ENCODE peak calls at places on chromosomes 7 and 10, in four cellular contexts. One of them, this sample, is unnamed.

GRCh38 chr7:19061331-19061730 is 56.1 kb downstream of the TWIST1 start:
- DNase-seq in cardiac muscle cell: no peak
- DNase-seq in right lobe of liver: no peak
- DNase-seq in GM13977: no peak
- DNase-seq in this sample: no peak

GRCh38 chr10:19815478-19816419 is 483 bp upstream of the PLXDC2 start:
- DNase-seq in cardiac muscle cell: peak; percentile 89
- DNase-seq in right lobe of liver: peak; percentile 59
- DNase-seq in GM13977: no peak
- DNase-seq in this sample: peak; percentile 69

GRCh38 chr10:62327897-62328296 is 46.3 kb upstream of the ZNF365 start:
- DNase-seq in cardiac muscle cell: no peak
- DNase-seq in right lobe of liver: no peak
- DNase-seq in GM13977: no peak
- DNase-seq in this sample: no peak

GRCh38 chr7:148983220-148984146 is 44.8 kb downstream of the PDIA4 start:
- DNase-seq in cardiac muscle cell: peak; percentile 90
- DNase-seq in right lobe of liver: no peak
- DNase-seq in GM13977: peak; percentile 82
- DNase-seq in this sample: peak; percentile 74

GRCh38 chr7:39507866-39508551 is 58.2 kb upstream of the YAE1 start:
- DNase-seq in cardiac muscle cell: no peak
- DNase-seq in right lobe of liver: no peak
- DNase-seq in GM13977: no peak
- DNase-seq in this sample: no peak

GRCh38 chr7:16129431-16130126 is 291.8 kb downstream of the CRPPA start:
- DNase-seq in cardiac muscle cell: no peak
- DNase-seq in right lobe of liver: no peak
- DNase-seq in GM13977: no peak
- DNase-seq in this sample: no peak

GRCh38 chr10:98055875-98056516 is 25.6 kb upstream of the CRTAC1 start:
- DNase-seq in cardiac muscle cell: peak; percentile 83
- DNase-seq in right lobe of liver: no peak
- DNase-seq in GM13977: peak; percentile 39
- DNase-seq in this sample: peak; percentile 66

GRCh38 chr7:135771051-135771450 is 22.4 kb upstream of the FAM180A start:
- DNase-seq in cardiac muscle cell: no peak
- DNase-seq in right lobe of liver: no peak
- DNase-seq in GM13977: no peak
- DNase-seq in this sample: no peak

GRCh38 chr7:106737202-106737562 is 76.2 kb upstream of the CCDC71L start:
- DNase-seq in cardiac muscle cell: no peak
- DNase-seq in right lobe of liver: no peak
- DNase-seq in GM13977: no peak
- DNase-seq in this sample: no peak

GRCh38 chr10:24462340-24462739 is 253.4 kb downstream of the KIAA1217 start:
- DNase-seq in cardiac muscle cell: peak; percentile 20
- DNase-seq in right lobe of liver: no peak
- DNase-seq in GM13977: no peak
- DNase-seq in this sample: no peak

GRCh38 chr10:24465899-24466615 is 257.1 kb downstream of the KIAA1217 start:
- DNase-seq in cardiac muscle cell: no peak
- DNase-seq in right lobe of liver: peak; percentile 74
- DNase-seq in GM13977: peak; percentile 22
- DNase-seq in this sample: no peak

GRCh38 chr10:24463683-24464426 is 254.9 kb downstream of the KIAA1217 start:
- DNase-seq in cardiac muscle cell: no peak
- DNase-seq in right lobe of liver: no peak
- DNase-seq in GM13977: peak; percentile 47
- DNase-seq in this sample: no peak

GRCh38 chr10:24465124-24465874 is 256.4 kb downstream of the KIAA1217 start:
- DNase-seq in cardiac muscle cell: peak; percentile 35
- DNase-seq in right lobe of liver: peak; percentile 66
- DNase-seq in GM13977: no peak
- DNase-seq in this sample: no peak

DNA sequence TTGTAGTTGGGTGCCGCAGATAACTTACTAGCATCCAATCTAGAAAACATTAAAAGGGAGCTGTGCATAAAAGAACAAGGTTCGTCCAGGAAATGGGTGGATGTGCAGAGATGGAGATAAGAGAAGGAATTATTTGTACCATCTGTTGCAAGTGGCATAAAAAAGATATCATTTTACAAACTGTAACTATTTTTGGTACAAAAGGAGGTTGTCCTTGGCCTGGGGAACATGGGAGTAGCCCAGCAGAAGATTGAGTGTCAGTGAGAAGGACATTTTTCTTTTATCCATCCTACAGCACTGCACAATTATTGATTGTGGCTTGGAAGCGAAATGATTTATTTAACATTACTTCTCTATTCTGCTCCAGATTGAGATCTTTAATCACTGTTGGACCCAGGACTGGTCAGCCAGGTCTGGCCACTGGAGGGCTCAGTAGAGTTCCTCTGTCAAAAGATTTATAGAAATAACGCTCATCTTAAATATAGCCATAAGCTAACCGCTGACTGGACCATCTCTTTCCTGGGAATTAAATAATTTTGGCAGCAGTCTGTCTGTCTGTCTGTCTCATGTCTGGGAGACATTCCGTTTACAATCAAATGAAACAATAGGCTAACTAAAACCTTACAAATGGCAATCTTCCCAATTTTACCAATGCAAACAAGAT is 254.1 kb downstream of the KIAA1217 start:
- DNase-seq in cardiac muscle cell: no peak
- DNase-seq in right lobe of liver: no peak
- DNase-seq in GM13977: no peak
- DNase-seq in this sample: no peak
- TF ChIP-seq CTCF in cardiac muscle cell: peak; percentile 20
- TF ChIP-seq CTCF in right lobe of liver: no peak
- TF ChIP-seq CTCF in GM13977: no peak
- TF ChIP-seq CTCF in this sample: peak; percentile 11

GRCh38 chr10:5684971-5685763 is 529 bp downstream of the TASOR2 start:
- DNase-seq in cardiac muscle cell: peak; percentile 83
- DNase-seq in right lobe of liver: peak; percentile 66
- DNase-seq in GM13977: peak; percentile 59
- DNase-seq in this sample: peak; percentile 31
- TF ChIP-seq CTCF in cardiac muscle cell: peak; percentile 68
- TF ChIP-seq CTCF in right lobe of liver: peak; percentile 45
- TF ChIP-seq CTCF in GM13977: peak; percentile 62
- TF ChIP-seq CTCF in this sample: peak; percentile 56

GRCh38 chr10:52652431-52653220 is 120.0 kb downstream of the MBL2 start:
- DNase-seq in cardiac muscle cell: no peak
- DNase-seq in right lobe of liver: no peak
- DNase-seq in GM13977: no peak
- DNase-seq in this sample: no peak

GRCh38 chr10:52653221-52653501 is 119.4 kb downstream of the MBL2 start:
- DNase-seq in cardiac muscle cell: no peak
- DNase-seq in right lobe of liver: no peak
- DNase-seq in GM13977: no peak
- DNase-seq in this sample: no peak

GRCh38 chr10:52654201-52654600 is 118.4 kb downstream of the MBL2 start:
- DNase-seq in cardiac muscle cell: peak; percentile 80
- DNase-seq in right lobe of liver: no peak
- DNase-seq in GM13977: no peak
- DNase-seq in this sample: no peak

GRCh38 chr10:52650873-52651272 is 121.7 kb downstream of the MBL2 start:
- DNase-seq in cardiac muscle cell: no peak
- DNase-seq in right lobe of liver: no peak
- DNase-seq in GM13977: no peak
- DNase-seq in this sample: no peak

GRCh38 chr10:52653510-52653909 is 119.1 kb downstream of the MBL2 start:
- DNase-seq in cardiac muscle cell: peak; percentile 14
- DNase-seq in right lobe of liver: peak; percentile 55
- DNase-seq in GM13977: no peak
- DNase-seq in this sample: no peak
- TF ChIP-seq CTCF in cardiac muscle cell: no peak
- TF ChIP-seq CTCF in right lobe of liver: no peak
- TF ChIP-seq CTCF in GM13977: no peak
- TF ChIP-seq CTCF in this sample: no peak

GRCh38 chr10:71270301-71270777 is 48.7 kb upstream of the SLC29A3 start:
- DNase-seq in cardiac muscle cell: peak; percentile 87
- DNase-seq in right lobe of liver: no peak
- DNase-seq in GM13977: peak; percentile 84
- DNase-seq in this sample: no peak

GRCh38 chr10:71268751-71269150 is 50.3 kb upstream of the SLC29A3 start:
- DNase-seq in cardiac muscle cell: no peak
- DNase-seq in right lobe of liver: no peak
- DNase-seq in GM13977: no peak
- DNase-seq in this sample: no peak

GRCh38 chr10:71268247-71268691 is 50.8 kb upstream of the SLC29A3 start:
- DNase-seq in cardiac muscle cell: peak; percentile 68
- DNase-seq in right lobe of liver: no peak
- DNase-seq in GM13977: no peak
- DNase-seq in this sample: no peak

GRCh38 chr10:71270821-71271220 is 48.2 kb upstream of the SLC29A3 start:
- DNase-seq in cardiac muscle cell: no peak
- DNase-seq in right lobe of liver: no peak
- DNase-seq in GM13977: no peak
- DNase-seq in this sample: no peak

GRCh38 chr10:71269301-71270288 is 49.5 kb upstream of the SLC29A3 start:
- DNase-seq in cardiac muscle cell: no peak
- DNase-seq in right lobe of liver: no peak
- DNase-seq in GM13977: no peak
- DNase-seq in this sample: no peak
- TF ChIP-seq CTCF in cardiac muscle cell: no peak
- TF ChIP-seq CTCF in right lobe of liver: no peak
- TF ChIP-seq CTCF in GM13977: no peak
- TF ChIP-seq CTCF in this sample: no peak

DNA sequence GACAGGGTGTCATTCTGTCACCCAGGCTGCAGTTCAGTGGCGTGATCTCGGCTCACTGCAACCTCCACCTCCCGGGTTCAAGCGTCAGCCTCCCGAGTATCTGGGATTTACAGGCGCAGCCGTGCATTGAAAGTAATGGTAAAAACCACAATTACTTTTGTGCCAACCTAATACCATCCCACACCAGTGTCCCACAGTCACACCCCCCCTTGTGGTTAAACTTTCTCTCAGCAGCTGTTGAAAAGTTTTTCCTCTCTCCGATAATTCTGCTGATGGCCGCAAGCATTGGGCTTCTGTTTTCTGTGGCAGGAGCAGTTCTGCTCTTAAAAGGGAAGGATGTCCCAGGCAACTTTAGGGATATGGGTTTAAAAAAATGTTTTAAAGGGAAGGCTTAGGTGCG is 6.6 kb upstream of the LAT2 start:
- DNase-seq in cardiac muscle cell: peak; percentile 60
- DNase-seq in right lobe of liver: no peak
- DNase-seq in GM13977: no peak
- DNase-seq in this sample: no peak
- TF ChIP-seq CTCF in cardiac muscle cell: peak; percentile 61
- TF ChIP-seq CTCF in right lobe of liver: peak; percentile 53
- TF ChIP-seq CTCF in GM13977: peak; percentile 52
- TF ChIP-seq CTCF in this sample: peak; percentile 59

GRCh38 chr10:48335788-48336187 is 29.3 kb downstream of the MAPK8 start:
- DNase-seq in cardiac muscle cell: no peak
- DNase-seq in right lobe of liver: no peak
- DNase-seq in GM13977: no peak
- DNase-seq in this sample: no peak
- TF ChIP-seq CTCF in cardiac muscle cell: no peak
- TF ChIP-seq CTCF in right lobe of liver: no peak
- TF ChIP-seq CTCF in GM13977: no peak
- TF ChIP-seq CTCF in this sample: no peak

GRCh38 chr10:120578890-120579289 is 121.9 kb downstream of the PLPP4 start:
- DNase-seq in cardiac muscle cell: no peak
- DNase-seq in right lobe of liver: no peak
- DNase-seq in GM13977: no peak
- DNase-seq in this sample: no peak

GRCh38 chr10:120583424-120584108 is 126.5 kb downstream of the PLPP4 start:
- DNase-seq in cardiac muscle cell: no peak
- DNase-seq in right lobe of liver: no peak
- DNase-seq in GM13977: no peak
- DNase-seq in this sample: no peak

GRCh38 chr10:120582753-120583152 is 125.7 kb downstream of the PLPP4 start:
- DNase-seq in cardiac muscle cell: no peak
- DNase-seq in right lobe of liver: no peak
- DNase-seq in GM13977: no peak
- DNase-seq in this sample: no peak

GRCh38 chr10:120580651-120581259 is 123.7 kb downstream of the PLPP4 start:
- DNase-seq in cardiac muscle cell: no peak
- DNase-seq in right lobe of liver: no peak
- DNase-seq in GM13977: no peak
- DNase-seq in this sample: no peak

GRCh38 chr10:120581496-120581895 is 124.5 kb downstream of the PLPP4 start:
- DNase-seq in cardiac muscle cell: no peak
- DNase-seq in right lobe of liver: no peak
- DNase-seq in GM13977: no peak
- DNase-seq in this sample: no peak
- TF ChIP-seq CTCF in cardiac muscle cell: no peak
- TF ChIP-seq CTCF in right lobe of liver: no peak
- TF ChIP-seq CTCF in GM13977: no peak
- TF ChIP-seq CTCF in this sample: no peak

GRCh38 chr10:90592903-90593302 is 264.9 kb downstream of the HTR7 start:
- DNase-seq in cardiac muscle cell: peak; percentile 82
- DNase-seq in right lobe of liver: no peak
- DNase-seq in GM13977: peak; percentile 6
- DNase-seq in this sample: peak; percentile 39
- TF ChIP-seq CTCF in cardiac muscle cell: peak; percentile 82
- TF ChIP-seq CTCF in right lobe of liver: peak; percentile 11
- TF ChIP-seq CTCF in GM13977: peak; percentile 40
- TF ChIP-seq CTCF in this sample: peak; percentile 74

DNA sequence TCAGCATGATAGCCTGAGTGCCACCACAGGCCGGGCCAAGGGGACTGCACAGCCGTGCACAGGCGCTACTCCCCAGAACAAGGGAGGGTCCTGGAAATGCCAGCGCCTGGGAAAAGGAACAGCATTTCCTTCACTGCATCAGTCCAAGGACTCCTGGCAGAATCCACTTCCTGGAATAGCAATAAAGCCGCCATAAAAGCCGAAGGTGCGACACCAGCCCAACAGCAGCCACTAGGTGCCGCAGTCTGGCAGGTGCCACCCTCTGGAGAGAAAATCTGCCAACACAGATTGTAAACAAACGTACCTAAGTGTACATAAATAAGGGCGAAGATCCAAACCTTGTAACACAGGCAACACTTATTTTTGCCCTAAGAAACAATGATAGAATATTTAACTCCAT is 22.3 kb downstream of the VOPP1 start:
- DNase-seq in cardiac muscle cell: no peak
- DNase-seq in right lobe of liver: no peak
- DNase-seq in GM13977: no peak
- DNase-seq in this sample: no peak
- TF ChIP-seq CTCF in cardiac muscle cell: no peak
- TF ChIP-seq CTCF in right lobe of liver: peak; percentile 62
- TF ChIP-seq CTCF in GM13977: peak; percentile 3
- TF ChIP-seq CTCF in this sample: no peak

This sample was measured in progenitor cell of endocrine pancreas.